ENCODE peak calls at places on chromosomes 2 and 18, in four cellular contexts. One of them, this sample, is unnamed.

GRCh38 chr2:181566643-181567042 is 90.3 kb downstream of the CERKL start:
- DNase-seq in natural killer cell: no peak
- DNase-seq in fibroblast of mammary gland: no peak
- DNase-seq in uterus: no peak
- DNase-seq in this sample: no peak

GRCh38 chr2:113407446-113408099 is 29.9 kb upstream of the ZNG1B start:
- DNase-seq in natural killer cell: no peak
- DNase-seq in uterus: no peak
- DNase-seq in fibroblast of mammary gland: peak; percentile 21
- DNase-seq in this sample: no peak

GRCh38 chr2:31031132-31031706 is 107.0 kb downstream of the GALNT14 start:
- DNase-seq in uterus: no peak
- DNase-seq in natural killer cell: no peak
- DNase-seq in fibroblast of mammary gland: no peak
- DNase-seq in this sample: no peak

GRCh38 chr2:174331731-174332606 is 2.8 kb upstream of the SP9 start:
- DNase-seq in natural killer cell: no peak
- DNase-seq in fibroblast of mammary gland: no peak
- DNase-seq in uterus: no peak
- DNase-seq in this sample: no peak

GRCh38 chr2:7905756-7906155 is 776.1 kb upstream of the ID2 start:
- DNase-seq in uterus: no peak
- DNase-seq in fibroblast of mammary gland: no peak
- DNase-seq in natural killer cell: no peak
- DNase-seq in this sample: no peak

GRCh38 chr2:181678033-181678586 is 2.2 kb downstream of the NEUROD1 start:
- DNase-seq in uterus: peak; percentile 20
- DNase-seq in natural killer cell: peak; percentile 36
- DNase-seq in fibroblast of mammary gland: peak; percentile 78
- DNase-seq in this sample: peak; percentile 56

GRCh38 chr2:48601349-48601748 is 16.3 kb upstream of the GTF2A1L start:
- DNase-seq in uterus: no peak
- DNase-seq in natural killer cell: no peak
- DNase-seq in fibroblast of mammary gland: peak; percentile 8
- DNase-seq in this sample: no peak

GRCh38 chr2:162197095-162197825 is 45.2 kb upstream of the GCG start:
- DNase-seq in fibroblast of mammary gland: peak; percentile 45
- DNase-seq in natural killer cell: no peak
- DNase-seq in uterus: no peak
- DNase-seq in this sample: no peak

GRCh38 chr2:235542728-235543125 is 48.9 kb downstream of the AGAP1 start:
- DNase-seq in natural killer cell: no peak
- DNase-seq in uterus: no peak
- DNase-seq in fibroblast of mammary gland: no peak
- DNase-seq in this sample: no peak

GRCh38 chr18:79771446-79772107 is 26.2 kb upstream of the KCNG2 start:
- DNase-seq in natural killer cell: no peak
- DNase-seq in fibroblast of mammary gland: no peak
- DNase-seq in uterus: no peak
- DNase-seq in this sample: peak; percentile 41

GRCh38 chr2:164794432-164795231 is 47.0 kb downstream of the COBLL1 start:
- DNase-seq in natural killer cell: no peak
- DNase-seq in fibroblast of mammary gland: no peak
- DNase-seq in uterus: no peak
- DNase-seq in this sample: no peak

GRCh38 chr2:46539327-46540276 is 60.2 kb downstream of the TMEM247 start:
- DNase-seq in uterus: no peak
- DNase-seq in natural killer cell: no peak
- DNase-seq in fibroblast of mammary gland: no peak
- DNase-seq in this sample: no peak

GRCh38 chr2:29075894-29076700 is 1.8 kb upstream of the PCARE start:
- DNase-seq in uterus: no peak
- DNase-seq in fibroblast of mammary gland: peak; percentile 17
- DNase-seq in natural killer cell: no peak
- DNase-seq in this sample: no peak

GRCh38 chr2:9378433-9379371 is 44.6 kb downstream of the ITGB1BP1 start:
- DNase-seq in natural killer cell: no peak
- DNase-seq in uterus: peak; percentile 81
- DNase-seq in fibroblast of mammary gland: peak; percentile 89
- DNase-seq in this sample: no peak

GRCh38 chr18:72086421-72086820 is 457.7 kb downstream of the CBLN2 start:
- DNase-seq in natural killer cell: no peak
- DNase-seq in fibroblast of mammary gland: peak; percentile 33
- DNase-seq in uterus: no peak
- DNase-seq in this sample: no peak

GRCh38 chr2:144520718-144521487 is 984 bp upstream of the ZEB2 start:
- DNase-seq in natural killer cell: no peak
- DNase-seq in fibroblast of mammary gland: peak; percentile 95
- DNase-seq in uterus: no peak
- DNase-seq in this sample: no peak

GRCh38 chr2:167783266-167784070 is 463.9 kb downstream of the STK39 start:
- DNase-seq in uterus: peak; percentile 40
- DNase-seq in fibroblast of mammary gland: peak; percentile 26
- DNase-seq in natural killer cell: no peak
- DNase-seq in this sample: no peak

GRCh38 chr18:62282188-62282629 is 42.9 kb upstream of the TNFRSF11A start:
- DNase-seq in fibroblast of mammary gland: peak; percentile 79
- DNase-seq in natural killer cell: no peak
- DNase-seq in uterus: no peak
- DNase-seq in this sample: no peak

GRCh38 chr2:196718796-196719564 is 79.5 kb downstream of the CCDC150 start:
- DNase-seq in uterus: no peak
- DNase-seq in natural killer cell: no peak
- DNase-seq in fibroblast of mammary gland: peak; percentile 92
- DNase-seq in this sample: no peak

GRCh38 chr2:219041252-219041651 is at the start of gene CFAP65:
- DNase-seq in fibroblast of mammary gland: peak; percentile 56
- DNase-seq in uterus: no peak
- DNase-seq in natural killer cell: no peak
- DNase-seq in this sample: peak; percentile 22

GRCh38 chr18:58676270-58676669 is 5.0 kb downstream of the MALT1 start:
- DNase-seq in uterus: no peak
- DNase-seq in fibroblast of mammary gland: no peak
- DNase-seq in natural killer cell: no peak
- DNase-seq in this sample: no peak

GRCh38 chr2:73177645-73178255 is 24.6 kb upstream of the NOTO start:
- DNase-seq in natural killer cell: no peak
- DNase-seq in uterus: no peak
- DNase-seq in fibroblast of mammary gland: no peak
- DNase-seq in this sample: no peak
- TF ChIP-seq CTCF in natural killer cell: peak; percentile 58
- TF ChIP-seq CTCF in uterus: no peak
- TF ChIP-seq CTCF in fibroblast of mammary gland: no peak
- TF ChIP-seq CTCF in this sample: peak; percentile 69

GRCh38 chr2:120856421-120856862 is 120.8 kb downstream of the GLI2 start:
- DNase-seq in fibroblast of mammary gland: no peak
- DNase-seq in uterus: peak; percentile 48
- DNase-seq in natural killer cell: no peak
- DNase-seq in this sample: no peak
- TF ChIP-seq CTCF in fibroblast of mammary gland: peak; percentile 10
- TF ChIP-seq CTCF in uterus: peak; percentile 6
- TF ChIP-seq CTCF in natural killer cell: no peak
- TF ChIP-seq CTCF in this sample: no peak

DNA sequence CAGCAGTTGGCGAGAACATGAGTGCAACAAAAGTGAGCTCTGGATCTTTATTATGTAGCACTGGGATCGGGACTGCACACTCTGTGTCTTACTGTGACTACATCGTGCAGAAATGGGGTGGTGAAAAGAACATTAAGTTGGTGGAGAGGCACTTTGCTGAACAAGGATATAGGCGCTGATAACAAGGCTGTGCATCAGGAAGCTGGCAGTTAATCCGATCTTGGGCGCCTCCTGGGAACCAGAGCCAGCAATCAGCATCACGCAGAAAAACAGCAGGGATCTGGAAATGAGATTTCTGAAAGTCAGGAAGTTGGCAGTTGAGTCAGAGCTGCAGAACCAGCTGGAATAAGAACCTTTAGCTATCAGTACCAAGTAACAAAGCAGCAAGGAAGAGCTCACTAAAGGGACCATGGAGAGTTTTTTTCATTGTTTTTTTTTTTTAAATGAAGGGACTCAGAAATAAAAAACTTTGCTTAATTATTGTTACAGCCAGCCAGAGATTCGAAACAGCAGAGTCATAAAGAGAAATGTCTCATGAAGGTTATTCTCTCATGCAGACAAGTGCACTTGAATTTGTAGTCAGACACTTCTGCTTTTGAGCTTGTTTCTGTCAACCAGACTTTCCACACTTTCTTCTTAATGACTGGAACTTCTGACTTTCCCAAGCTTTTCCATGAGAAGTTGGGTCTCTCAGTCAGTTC is 22.8 kb upstream of the MYO3B start:
- DNase-seq in natural killer cell: no peak
- DNase-seq in uterus: no peak
- DNase-seq in fibroblast of mammary gland: peak; percentile 60
- DNase-seq in this sample: no peak
- TF ChIP-seq CTCF in natural killer cell: no peak
- TF ChIP-seq CTCF in uterus: no peak
- TF ChIP-seq CTCF in fibroblast of mammary gland: peak; percentile 1
- TF ChIP-seq CTCF in this sample: no peak

GRCh38 chr2:221571391-221572179 is 519 bp downstream of the EPHA4 start:
- DNase-seq in natural killer cell: peak; percentile 45
- DNase-seq in fibroblast of mammary gland: peak; percentile 47
- DNase-seq in uterus: peak; percentile 40
- DNase-seq in this sample: no peak

GRCh38 chr2:221572821-221573429 is 821 bp upstream of the EPHA4 start:
- DNase-seq in natural killer cell: no peak
- DNase-seq in uterus: no peak
- DNase-seq in fibroblast of mammary gland: peak; percentile 38
- DNase-seq in this sample: no peak

GRCh38 chr2:221571108-221571390 is 1.1 kb downstream of the EPHA4 start:
- DNase-seq in fibroblast of mammary gland: peak; percentile 25
- DNase-seq in natural killer cell: peak; percentile 16
- DNase-seq in uterus: no peak
- DNase-seq in this sample: no peak

GRCh38 chr2:221573430-221574230 is 1.5 kb upstream of the EPHA4 start:
- DNase-seq in fibroblast of mammary gland: peak; percentile 61
- DNase-seq in natural killer cell: peak; percentile 87
- DNase-seq in uterus: peak; percentile 86
- DNase-seq in this sample: peak; percentile 63

GRCh38 chr2:221572180-221572820 is at the start of gene EPHA4:
- DNase-seq in uterus: peak; percentile 93
- DNase-seq in fibroblast of mammary gland: peak; percentile 78
- DNase-seq in natural killer cell: peak; percentile 95
- DNase-seq in this sample: peak; percentile 46
- TF ChIP-seq CTCF in uterus: peak; percentile 10
- TF ChIP-seq CTCF in fibroblast of mammary gland: no peak
- TF ChIP-seq CTCF in natural killer cell: peak; percentile 17
- TF ChIP-seq CTCF in this sample: peak; percentile 2

DNA sequence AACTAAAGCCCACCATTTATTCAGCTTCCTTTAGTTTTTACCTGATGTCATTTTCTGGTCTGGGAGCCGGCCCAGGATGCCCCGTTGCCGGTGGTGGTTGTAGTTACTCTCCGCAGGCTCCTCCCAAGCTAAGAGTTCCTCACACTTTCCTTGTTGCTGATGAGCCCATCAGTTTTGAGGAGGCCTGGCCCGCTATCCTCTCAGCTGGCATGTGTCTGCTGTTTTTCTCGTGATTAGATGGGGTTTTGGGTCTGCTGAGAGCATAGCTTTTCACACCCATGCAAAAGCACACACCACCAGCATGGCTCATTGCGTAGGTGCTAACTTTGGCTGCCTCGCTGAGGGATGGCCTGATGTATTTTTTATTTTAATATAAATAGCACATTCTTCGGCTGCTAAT is 72.1 kb downstream of the PSMG2 start:
- DNase-seq in natural killer cell: peak; percentile 36
- DNase-seq in uterus: no peak
- DNase-seq in fibroblast of mammary gland: no peak
- DNase-seq in this sample: no peak
- TF ChIP-seq CTCF in natural killer cell: no peak
- TF ChIP-seq CTCF in uterus: no peak
- TF ChIP-seq CTCF in fibroblast of mammary gland: no peak
- TF ChIP-seq CTCF in this sample: no peak

DNA sequence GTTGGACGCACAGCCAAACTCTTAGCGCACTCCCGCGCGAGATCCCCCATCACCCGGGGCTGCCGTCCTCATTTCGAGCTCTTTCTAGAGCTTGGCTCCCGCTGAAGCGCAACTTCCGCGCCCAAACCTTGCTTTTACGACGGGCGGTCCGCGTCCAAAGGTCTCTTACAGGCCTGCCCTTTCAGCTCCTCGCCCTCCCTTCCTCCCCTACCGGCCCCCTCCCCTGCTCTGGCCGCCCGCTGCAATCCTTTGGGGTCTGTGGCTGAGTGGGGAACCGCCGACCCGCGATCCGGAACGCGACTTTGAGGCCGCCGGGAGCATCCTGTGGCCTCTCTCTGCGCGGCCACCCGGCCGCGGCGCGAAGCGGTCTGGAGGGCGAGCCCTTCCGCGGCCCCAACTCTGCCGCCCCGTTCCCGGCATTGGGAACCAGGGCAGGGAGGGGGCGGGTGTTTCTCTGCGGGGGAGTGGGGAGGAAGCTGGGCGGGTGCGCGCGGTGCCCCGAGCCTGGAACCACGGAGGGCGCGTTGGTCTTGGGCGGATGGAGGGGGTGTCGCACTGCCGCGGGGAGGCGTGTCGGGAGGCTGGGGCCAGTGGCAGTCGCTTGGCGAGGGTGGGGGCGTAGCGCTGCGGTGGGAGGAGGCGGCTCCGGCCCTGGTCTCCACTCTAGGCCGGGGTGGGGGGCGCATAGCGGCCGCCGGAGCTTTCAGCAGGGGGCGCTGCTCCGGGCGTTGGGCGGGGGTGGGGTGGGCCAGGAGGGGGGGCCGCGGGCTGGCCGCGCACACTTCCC is at the start of gene GDF7:
- DNase-seq in fibroblast of mammary gland: no peak
- DNase-seq in uterus: peak; percentile 77
- DNase-seq in natural killer cell: no peak
- DNase-seq in this sample: peak; percentile 30
- TF ChIP-seq CTCF in fibroblast of mammary gland: no peak
- TF ChIP-seq CTCF in uterus: peak; percentile 41
- TF ChIP-seq CTCF in natural killer cell: no peak
- TF ChIP-seq CTCF in this sample: peak; percentile 20

This sample was measured in CD14-positive monocyte.